ENCODE peak calls at places on chromosomes 7 and 10, in six cellular contexts. One of them, this sample, is unnamed.
A peak's percentile ranks its signal among the peaks of the same experiment; 100 is the strongest.

GRCh38 chr7:106657085-106657991 is 3.6 kb downstream of the CCDC71L start:
- DNase-seq in DMS53: no peak
- DNase-seq in omental fat pad: no peak
- DNase-seq in GM19239: no peak
- DNase-seq in kidney glomerular epithelial cell: no peak
- DNase-seq in mammary epithelial cell: no peak
- DNase-seq in this sample: no peak

GRCh38 chr10:47042815-47043750 is 131.9 kb downstream of the PTPN20 start:
- DNase-seq in DMS53: no peak
- DNase-seq in omental fat pad: no peak
- DNase-seq in GM19239: no peak
- DNase-seq in kidney glomerular epithelial cell: no peak
- DNase-seq in mammary epithelial cell: no peak
- DNase-seq in this sample: no peak

GRCh38 chr10:117476281-117476680 is 66.3 kb upstream of the EMX2 start:
- DNase-seq in DMS53: no peak
- DNase-seq in omental fat pad: no peak
- DNase-seq in GM19239: no peak
- DNase-seq in kidney glomerular epithelial cell: no peak
- DNase-seq in mammary epithelial cell: no peak
- DNase-seq in this sample: no peak

GRCh38 chr7:129136887-129137647 is 7.4 kb upstream of the TSPAN33 start:
- DNase-seq in DMS53: no peak
- DNase-seq in omental fat pad: no peak
- DNase-seq in GM19239: no peak
- DNase-seq in kidney glomerular epithelial cell: no peak
- DNase-seq in mammary epithelial cell: no peak
- DNase-seq in this sample: no peak

GRCh38 chr10:89392974-89393373 is 551 bp downstream of the IFIT1 start:
- DNase-seq in DMS53: peak; percentile 18
- DNase-seq in omental fat pad: no peak
- DNase-seq in GM19239: no peak
- DNase-seq in kidney glomerular epithelial cell: peak; percentile 73
- DNase-seq in mammary epithelial cell: peak; percentile 9
- DNase-seq in this sample: peak; percentile 72

GRCh38 chr10:113058175-113058961 is 108.3 kb downstream of the TCF7L2 start:
- DNase-seq in DMS53: no peak
- DNase-seq in omental fat pad: no peak
- DNase-seq in GM19239: no peak
- DNase-seq in kidney glomerular epithelial cell: no peak
- DNase-seq in mammary epithelial cell: peak; percentile 44
- DNase-seq in this sample: peak; percentile 77

GRCh38 chr7:74275401-74275881 is 13.8 kb upstream of the CLIP2 start:
- DNase-seq in DMS53: peak; percentile 68
- DNase-seq in omental fat pad: no peak
- DNase-seq in GM19239: no peak
- DNase-seq in kidney glomerular epithelial cell: no peak
- DNase-seq in mammary epithelial cell: no peak
- DNase-seq in this sample: peak; percentile 81

GRCh38 chr10:125407000-125407502 is 246.7 kb upstream of the CTBP2 start:
- DNase-seq in DMS53: peak; percentile 89
- DNase-seq in omental fat pad: no peak
- DNase-seq in GM19239: no peak
- DNase-seq in kidney glomerular epithelial cell: no peak
- DNase-seq in mammary epithelial cell: peak; percentile 97
- DNase-seq in this sample: no peak

GRCh38 chr7:139232377-139232717 is 1.3 kb downstream of the UBN2 start:
- DNase-seq in DMS53: no peak
- DNase-seq in omental fat pad: peak; percentile 24
- DNase-seq in GM19239: no peak
- DNase-seq in kidney glomerular epithelial cell: no peak
- DNase-seq in mammary epithelial cell: no peak
- DNase-seq in this sample: no peak

GRCh38 chr7:5526190-5527037 is 102.8 kb upstream of the TNRC18 start:
- DNase-seq in DMS53: peak; percentile 85
- DNase-seq in omental fat pad: no peak
- DNase-seq in GM19239: no peak
- DNase-seq in kidney glomerular epithelial cell: no peak
- DNase-seq in mammary epithelial cell: peak; percentile 76
- DNase-seq in this sample: peak; percentile 84

GRCh38 chr7:135831451-135832220 is 83.0 kb upstream of the FAM180A start:
- DNase-seq in DMS53: no peak
- DNase-seq in omental fat pad: no peak
- DNase-seq in GM19239: no peak
- DNase-seq in kidney glomerular epithelial cell: no peak
- DNase-seq in mammary epithelial cell: no peak
- DNase-seq in this sample: no peak

GRCh38 chr10:104306897-104307296 is 31.4 kb downstream of the ITPRIP start:
- DNase-seq in DMS53: peak; percentile 14
- DNase-seq in omental fat pad: peak; percentile 19
- DNase-seq in GM19239: no peak
- DNase-seq in kidney glomerular epithelial cell: no peak
- DNase-seq in mammary epithelial cell: no peak
- DNase-seq in this sample: peak; percentile 62

GRCh38 chr7:123594813-123595241 is 6.8 kb upstream of the ASB15 start:
- DNase-seq in DMS53: peak; percentile 93
- DNase-seq in omental fat pad: no peak
- DNase-seq in GM19239: no peak
- DNase-seq in kidney glomerular epithelial cell: no peak
- DNase-seq in mammary epithelial cell: no peak
- DNase-seq in this sample: peak; percentile 86

GRCh38 chr7:137694405-137694804 is 152.4 kb downstream of the DGKI start:
- DNase-seq in DMS53: no peak
- DNase-seq in omental fat pad: no peak
- DNase-seq in GM19239: peak; percentile 1
- DNase-seq in kidney glomerular epithelial cell: peak; percentile 43
- DNase-seq in mammary epithelial cell: peak; percentile 9
- DNase-seq in this sample: no peak

GRCh38 chr7:94250124-94250523 is 144.6 kb upstream of the COL1A2 start:
- DNase-seq in DMS53: no peak
- DNase-seq in omental fat pad: no peak
- DNase-seq in GM19239: no peak
- DNase-seq in kidney glomerular epithelial cell: no peak
- DNase-seq in mammary epithelial cell: no peak
- DNase-seq in this sample: no peak

GRCh38 chr7:111438369-111439289 is 123.7 kb downstream of the IMMP2L start:
- DNase-seq in DMS53: peak; percentile 53
- DNase-seq in omental fat pad: no peak
- DNase-seq in GM19239: no peak
- DNase-seq in kidney glomerular epithelial cell: peak; percentile 50
- DNase-seq in mammary epithelial cell: peak; percentile 21
- DNase-seq in this sample: peak; percentile 57

GRCh38 chr7:460374-461117 is 59.1 kb downstream of the PDGFA start:
- DNase-seq in DMS53: no peak
- DNase-seq in omental fat pad: peak; percentile 12
- DNase-seq in GM19239: no peak
- DNase-seq in kidney glomerular epithelial cell: peak; percentile 28
- DNase-seq in mammary epithelial cell: no peak
- DNase-seq in this sample: peak; percentile 97

GRCh38 chr7:71439316-71439715 is 307.4 kb downstream of the GALNT17 start:
- DNase-seq in DMS53: no peak
- DNase-seq in omental fat pad: no peak
- DNase-seq in GM19239: no peak
- DNase-seq in kidney glomerular epithelial cell: no peak
- DNase-seq in mammary epithelial cell: no peak
- DNase-seq in this sample: no peak

GRCh38 chr7:28738384-28738783 is 219.7 kb downstream of the TRIL start:
- DNase-seq in DMS53: no peak
- DNase-seq in omental fat pad: no peak
- DNase-seq in GM19239: no peak
- DNase-seq in kidney glomerular epithelial cell: no peak
- DNase-seq in mammary epithelial cell: peak; percentile 85
- DNase-seq in this sample: no peak